ENCODE peak calls at places on chromosome 7, in six cellular contexts. One of them, this sample, is unnamed.

GRCh38 chr7:95469850-95470249 is 15.9 kb upstream of the ASB4 start:
- DNase-seq in testis: no peak
- DNase-seq in body of pancreas: no peak
- DNase-seq in heart left ventricle: no peak
- DNase-seq in ovary: no peak
- DNase-seq in H54: no peak
- DNase-seq in this sample: no peak

GRCh38 chr7:157693071-157693520 is 356.3 kb downstream of the DNAJB6 start:
- DNase-seq in testis: peak
- DNase-seq in ovary: no peak
- DNase-seq in H54: no peak
- DNase-seq in body of pancreas: no peak
- DNase-seq in heart left ventricle: no peak
- DNase-seq in this sample: no peak

GRCh38 chr7:150824379-150825177 is 24.0 kb downstream of the TMEM176A start:
- DNase-seq in testis: peak
- DNase-seq in ovary: no peak
- DNase-seq in body of pancreas: no peak
- DNase-seq in H54: no peak
- DNase-seq in heart left ventricle: no peak
- DNase-seq in this sample: peak

GRCh38 chr7:19026888-19027287 is 90.5 kb downstream of the TWIST1 start:
- DNase-seq in heart left ventricle: no peak
- DNase-seq in ovary: no peak
- DNase-seq in testis: no peak
- DNase-seq in H54: no peak
- DNase-seq in body of pancreas: no peak
- DNase-seq in this sample: no peak

GRCh38 chr7:22718200-22718711 is 8.7 kb upstream of the IL6 start:
- DNase-seq in ovary: no peak
- DNase-seq in testis: no peak
- DNase-seq in H54: peak
- DNase-seq in body of pancreas: no peak
- DNase-seq in heart left ventricle: no peak
- DNase-seq in this sample: no peak

GRCh38 chr7:98168181-98168903 is 42.9 kb upstream of the BHLHA15 start:
- DNase-seq in body of pancreas: peak
- DNase-seq in ovary: peak
- DNase-seq in testis: peak
- DNase-seq in heart left ventricle: no peak
- DNase-seq in H54: peak
- DNase-seq in this sample: peak

GRCh38 chr7:46229409-46229808 is 308.3 kb upstream of the IGFBP3 start:
- DNase-seq in ovary: no peak
- DNase-seq in testis: no peak
- DNase-seq in heart left ventricle: no peak
- DNase-seq in body of pancreas: no peak
- DNase-seq in H54: peak
- DNase-seq in this sample: no peak

GRCh38 chr7:5296015-5296621 is 13.4 kb downstream of the SLC29A4 start:
- DNase-seq in body of pancreas: no peak
- DNase-seq in ovary: no peak
- DNase-seq in heart left ventricle: no peak
- DNase-seq in testis: no peak
- DNase-seq in H54: no peak
- DNase-seq in this sample: peak

GRCh38 chr7:26155531-26156375 is 3.8 kb downstream of the NFE2L3 start:
- DNase-seq in H54: peak
- DNase-seq in ovary: no peak
- DNase-seq in testis: no peak
- DNase-seq in heart left ventricle: no peak
- DNase-seq in body of pancreas: no peak
- DNase-seq in this sample: no peak

GRCh38 chr7:86965727-86966120 is 93.7 kb downstream of the ELAPOR2 start:
- DNase-seq in body of pancreas: no peak
- DNase-seq in H54: no peak
- DNase-seq in testis: no peak
- DNase-seq in heart left ventricle: no peak
- DNase-seq in ovary: no peak
- DNase-seq in this sample: no peak

GRCh38 chr7:22651534-22652243 is 75.3 kb upstream of the IL6 start:
- DNase-seq in H54: peak
- DNase-seq in body of pancreas: no peak
- DNase-seq in ovary: no peak
- DNase-seq in heart left ventricle: no peak
- DNase-seq in testis: no peak
- DNase-seq in this sample: no peak

GRCh38 chr7:29337628-29338116 is 143.1 kb downstream of the CHN2 start:
- DNase-seq in body of pancreas: no peak
- DNase-seq in testis: no peak
- DNase-seq in H54: no peak
- DNase-seq in ovary: no peak
- DNase-seq in heart left ventricle: no peak
- DNase-seq in this sample: no peak

GRCh38 chr7:25862993-25863726 is 288.8 kb upstream of the NFE2L3 start:
- DNase-seq in body of pancreas: no peak
- DNase-seq in H54: no peak
- DNase-seq in heart left ventricle: no peak
- DNase-seq in ovary: no peak
- DNase-seq in testis: no peak
- DNase-seq in this sample: peak

GRCh38 chr7:135558337-135558767 is 635 bp downstream of the NUP205 start:
- DNase-seq in body of pancreas: peak
- DNase-seq in heart left ventricle: no peak
- DNase-seq in ovary: peak
- DNase-seq in testis: peak
- DNase-seq in H54: peak
- DNase-seq in this sample: peak

GRCh38 chr7:135552148-135552547 is 5.6 kb upstream of the NUP205 start:
- DNase-seq in H54: no peak
- DNase-seq in body of pancreas: no peak
- DNase-seq in testis: no peak
- DNase-seq in ovary: no peak
- DNase-seq in heart left ventricle: no peak
- DNase-seq in this sample: no peak

GRCh38 chr7:135558881-135559280 is 1.2 kb downstream of the NUP205 start:
- DNase-seq in H54: no peak
- DNase-seq in heart left ventricle: no peak
- DNase-seq in body of pancreas: no peak
- DNase-seq in testis: no peak
- DNase-seq in ovary: no peak
- DNase-seq in this sample: no peak

GRCh38 chr7:135562720-135563119 is 5.0 kb downstream of the NUP205 start:
- DNase-seq in heart left ventricle: no peak
- DNase-seq in H54: no peak
- DNase-seq in body of pancreas: no peak
- DNase-seq in testis: no peak
- DNase-seq in ovary: no peak
- DNase-seq in this sample: no peak

GRCh38 chr7:135557455-135558336 is at the start of gene NUP205:
- DNase-seq in ovary: peak
- DNase-seq in H54: peak
- DNase-seq in body of pancreas: peak
- DNase-seq in testis: peak
- DNase-seq in heart left ventricle: peak
- DNase-seq in this sample: peak
- TF ChIP-seq POLR2A in ovary: peak
- TF ChIP-seq POLR2A in H54: peak
- TF ChIP-seq POLR2A in body of pancreas: peak
- TF ChIP-seq POLR2A in testis: no peak
- TF ChIP-seq POLR2A in heart left ventricle: no peak
- TF ChIP-seq POLR2A in this sample: peak

DNA sequence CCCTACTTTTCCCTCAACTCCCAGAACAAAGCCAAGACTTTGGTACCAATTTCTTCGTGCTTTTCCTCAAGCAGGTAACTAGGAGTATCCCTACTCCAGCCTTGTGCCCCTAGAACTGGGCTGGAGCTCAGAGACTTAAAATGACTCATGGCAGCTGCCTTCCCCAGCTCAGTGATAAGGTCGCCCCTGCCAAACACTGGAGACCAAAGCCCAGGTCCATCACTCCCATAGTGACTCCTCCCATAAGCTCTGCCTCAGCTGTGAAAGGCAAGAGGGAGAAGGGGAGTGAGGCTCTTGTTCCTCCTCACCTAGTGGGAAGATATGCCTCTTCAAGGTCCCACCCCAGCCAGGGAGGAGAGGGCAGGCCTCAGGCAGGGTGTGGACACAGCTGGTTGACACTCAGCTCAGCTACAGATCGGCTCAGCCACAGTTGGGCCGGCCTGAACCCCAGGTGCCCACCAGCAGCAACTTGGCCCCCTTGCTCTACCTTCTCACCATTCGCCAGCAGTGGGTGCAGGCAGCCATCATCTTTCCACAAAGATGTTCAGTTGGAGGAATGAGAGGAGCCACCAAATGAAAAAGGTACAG is 13.8 kb upstream of the CYREN start:
- DNase-seq in H54: no peak
- DNase-seq in heart left ventricle: no peak
- DNase-seq in body of pancreas: no peak
- DNase-seq in ovary: no peak
- DNase-seq in testis: no peak
- DNase-seq in this sample: peak
- TF ChIP-seq POLR2A in H54: no peak
- TF ChIP-seq POLR2A in heart left ventricle: no peak
- TF ChIP-seq POLR2A in body of pancreas: no peak
- TF ChIP-seq POLR2A in ovary: no peak
- TF ChIP-seq POLR2A in testis: no peak
- TF ChIP-seq POLR2A in this sample: no peak

GRCh38 chr7:75880242-75880641 is 1.4 kb downstream of the RHBDD2 start:
- DNase-seq in H54: no peak
- DNase-seq in body of pancreas: no peak
- DNase-seq in heart left ventricle: no peak
- DNase-seq in testis: no peak
- DNase-seq in ovary: no peak
- DNase-seq in this sample: no peak

GRCh38 chr7:75878312-75878768 is 494 bp upstream of the RHBDD2 start:
- DNase-seq in ovary: no peak
- DNase-seq in testis: no peak
- DNase-seq in body of pancreas: no peak
- DNase-seq in heart left ventricle: no peak
- DNase-seq in H54: no peak
- DNase-seq in this sample: no peak

GRCh38 chr7:75881436-75882095 is 2.7 kb downstream of the RHBDD2 start:
- DNase-seq in body of pancreas: no peak
- DNase-seq in heart left ventricle: no peak
- DNase-seq in H54: no peak
- DNase-seq in ovary: no peak
- DNase-seq in testis: no peak
- DNase-seq in this sample: no peak

GRCh38 chr7:75879771-75880184 is 944 bp downstream of the RHBDD2 start:
- DNase-seq in H54: no peak
- DNase-seq in body of pancreas: no peak
- DNase-seq in heart left ventricle: no peak
- DNase-seq in testis: no peak
- DNase-seq in ovary: no peak
- DNase-seq in this sample: peak

DNA sequence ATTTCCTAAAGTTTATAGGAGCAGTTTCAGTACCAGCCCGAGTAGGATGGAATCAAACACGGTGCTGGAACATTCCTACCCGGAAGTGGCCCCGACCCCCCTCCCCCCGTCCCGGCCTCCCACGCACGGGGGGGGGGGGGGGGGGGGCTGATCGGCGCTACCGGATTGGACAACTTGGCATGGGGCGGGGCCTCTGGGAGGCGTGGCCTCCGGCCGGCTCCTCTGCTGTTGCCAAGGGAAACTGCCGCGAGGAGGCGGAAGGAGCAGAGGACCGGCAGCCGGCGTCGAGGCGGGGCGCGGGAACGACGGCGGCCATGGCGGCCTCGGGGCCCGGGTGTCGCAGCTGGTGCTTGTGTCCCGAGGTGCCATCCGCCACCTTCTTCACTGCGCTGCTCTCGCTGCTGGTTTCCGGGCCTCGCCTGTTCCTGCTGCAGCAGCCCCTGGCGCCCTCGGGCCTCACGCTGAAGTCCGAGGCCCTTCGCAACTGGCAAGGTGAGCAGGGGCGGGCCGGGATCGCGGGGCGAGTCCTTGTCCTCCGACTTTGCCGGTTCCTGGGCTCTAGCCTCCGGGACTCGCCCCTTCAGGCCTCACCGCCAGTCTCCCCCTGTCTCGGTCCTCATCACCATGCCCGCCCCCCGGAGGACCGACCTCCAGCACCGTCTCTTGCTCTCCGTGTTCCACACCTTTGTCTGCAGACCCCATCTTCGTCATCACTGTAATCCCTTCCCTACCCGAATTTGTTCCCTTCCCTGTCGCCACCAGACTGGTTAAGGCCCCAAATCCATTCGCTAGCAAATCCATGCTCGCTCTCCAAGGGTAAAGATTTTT is at the start of gene RHBDD2:
- DNase-seq in testis: peak
- DNase-seq in heart left ventricle: peak
- DNase-seq in body of pancreas: peak
- DNase-seq in ovary: peak
- DNase-seq in H54: peak
- DNase-seq in this sample: peak
- TF ChIP-seq POLR2A in testis: peak
- TF ChIP-seq POLR2A in heart left ventricle: peak
- TF ChIP-seq POLR2A in body of pancreas: peak
- TF ChIP-seq POLR2A in ovary: peak
- TF ChIP-seq POLR2A in H54: peak
- TF ChIP-seq POLR2A in this sample: peak

GRCh38 chr7:130960208-130960988 is 226.4 kb upstream of the KLF14 start:
- DNase-seq in heart left ventricle: no peak
- DNase-seq in body of pancreas: no peak
- DNase-seq in H54: no peak
- DNase-seq in ovary: no peak
- DNase-seq in testis: no peak
- DNase-seq in this sample: peak

GRCh38 chr7:130962109-130962508 is 228.1 kb upstream of the KLF14 start:
- DNase-seq in H54: no peak
- DNase-seq in testis: no peak
- DNase-seq in ovary: no peak
- DNase-seq in heart left ventricle: no peak
- DNase-seq in body of pancreas: no peak
- DNase-seq in this sample: no peak

GRCh38 chr7:130959743-130960207 is 225.8 kb upstream of the KLF14 start:
- DNase-seq in ovary: no peak
- DNase-seq in heart left ventricle: no peak
- DNase-seq in testis: no peak
- DNase-seq in body of pancreas: no peak
- DNase-seq in H54: no peak
- DNase-seq in this sample: peak

GRCh38 chr7:130963349-130963748 is 229.3 kb upstream of the KLF14 start:
- DNase-seq in body of pancreas: no peak
- DNase-seq in heart left ventricle: no peak
- DNase-seq in testis: no peak
- DNase-seq in H54: no peak
- DNase-seq in ovary: no peak
- DNase-seq in this sample: no peak

DNA sequence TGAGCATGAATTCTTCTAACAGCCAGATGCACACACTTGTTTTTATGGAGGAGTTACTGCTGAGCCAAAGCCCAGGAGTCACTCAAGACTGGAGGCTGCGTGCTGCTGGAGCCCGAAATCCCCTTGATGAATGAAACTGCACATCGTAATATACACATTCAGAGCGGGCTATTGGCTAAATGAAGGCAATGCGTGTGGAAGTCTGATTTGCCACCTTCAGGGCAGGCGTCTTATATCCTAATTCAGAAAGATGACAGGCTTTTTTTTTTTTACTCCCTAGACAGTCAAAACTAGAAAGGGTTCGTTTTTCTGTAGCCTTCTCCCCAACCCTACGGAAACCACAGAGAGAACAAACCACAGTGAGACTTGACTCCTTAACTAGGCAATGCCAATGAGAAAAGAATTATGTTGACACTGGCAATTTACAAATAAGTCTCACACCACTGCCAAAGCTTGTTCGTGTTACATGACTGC is 227.2 kb upstream of the KLF14 start:
- DNase-seq in testis: no peak
- DNase-seq in heart left ventricle: no peak
- DNase-seq in ovary: no peak
- DNase-seq in body of pancreas: no peak
- DNase-seq in H54: no peak
- DNase-seq in this sample: peak
- TF ChIP-seq POLR2A in testis: no peak
- TF ChIP-seq POLR2A in heart left ventricle: no peak
- TF ChIP-seq POLR2A in ovary: no peak
- TF ChIP-seq POLR2A in body of pancreas: no peak
- TF ChIP-seq POLR2A in H54: peak
- TF ChIP-seq POLR2A in this sample: peak